ENCODE peak calls at places on chromosome 16, in seven cellular contexts. One of them, this sample, is unnamed.

GRCh38 chr16:88857728-88858339 is 907 bp downstream of the TRAPPC2L start:
- DNase-seq in esophagus squamous epithelium: no peak
- DNase-seq in kidney: peak
- DNase-seq in AG04449: peak
- DNase-seq in heart left ventricle: peak
- DNase-seq in CD4-positive, alpha-beta memory T cell: peak
- DNase-seq in GM23248: peak
- DNase-seq in this sample: no peak

GRCh38 chr16:57758331-57759117 is 23.0 kb downstream of the KATNB1 start:
- DNase-seq in esophagus squamous epithelium: no peak
- DNase-seq in kidney: peak
- DNase-seq in AG04449: no peak
- DNase-seq in heart left ventricle: peak
- DNase-seq in CD4-positive, alpha-beta memory T cell: no peak
- DNase-seq in GM23248: no peak
- DNase-seq in this sample: peak

GRCh38 chr16:77660311-77660710 is 62.0 kb upstream of the NUDT7 start:
- DNase-seq in esophagus squamous epithelium: no peak
- DNase-seq in kidney: no peak
- DNase-seq in AG04449: no peak
- DNase-seq in heart left ventricle: no peak
- DNase-seq in CD4-positive, alpha-beta memory T cell: no peak
- DNase-seq in GM23248: peak
- DNase-seq in this sample: no peak

GRCh38 chr16:68823401-68823800 is 19.9 kb upstream of the TANGO6 start:
- DNase-seq in esophagus squamous epithelium: no peak
- DNase-seq in kidney: no peak
- DNase-seq in AG04449: peak
- DNase-seq in heart left ventricle: no peak
- DNase-seq in CD4-positive, alpha-beta memory T cell: no peak
- DNase-seq in GM23248: peak
- DNase-seq in this sample: no peak

GRCh38 chr16:85363427-85363826 is 249.7 kb upstream of the GSE1 start:
- DNase-seq in esophagus squamous epithelium: no peak
- DNase-seq in kidney: no peak
- DNase-seq in AG04449: no peak
- DNase-seq in heart left ventricle: no peak
- DNase-seq in CD4-positive, alpha-beta memory T cell: no peak
- DNase-seq in GM23248: no peak
- DNase-seq in this sample: no peak

GRCh38 chr16:47779201-47780016 is 318.3 kb downstream of the PHKB start:
- DNase-seq in esophagus squamous epithelium: no peak
- DNase-seq in kidney: peak
- DNase-seq in AG04449: no peak
- DNase-seq in heart left ventricle: no peak
- DNase-seq in CD4-positive, alpha-beta memory T cell: peak
- DNase-seq in GM23248: peak
- DNase-seq in this sample: no peak

GRCh38 chr16:23391381-23392222 is 61.4 kb downstream of the COG7 start:
- DNase-seq in esophagus squamous epithelium: no peak
- DNase-seq in kidney: peak
- DNase-seq in AG04449: no peak
- DNase-seq in heart left ventricle: no peak
- DNase-seq in CD4-positive, alpha-beta memory T cell: no peak
- DNase-seq in GM23248: no peak
- DNase-seq in this sample: no peak

GRCh38 chr16:3963203-3963602 is 82.7 kb upstream of the CREBBP start:
- DNase-seq in esophagus squamous epithelium: no peak
- DNase-seq in kidney: peak
- DNase-seq in AG04449: no peak
- DNase-seq in heart left ventricle: no peak
- DNase-seq in CD4-positive, alpha-beta memory T cell: peak
- DNase-seq in GM23248: peak
- DNase-seq in this sample: no peak

GRCh38 chr16:74297296-74297665 is 667 bp downstream of the PSMD7 start:
- DNase-seq in esophagus squamous epithelium: no peak
- DNase-seq in kidney: no peak
- DNase-seq in AG04449: no peak
- DNase-seq in heart left ventricle: no peak
- DNase-seq in CD4-positive, alpha-beta memory T cell: peak
- DNase-seq in GM23248: peak
- DNase-seq in this sample: no peak

GRCh38 chr16:27367463-27368357 is 34.3 kb upstream of the IL21R start:
- DNase-seq in esophagus squamous epithelium: peak
- DNase-seq in kidney: peak
- DNase-seq in AG04449: no peak
- DNase-seq in heart left ventricle: peak
- DNase-seq in CD4-positive, alpha-beta memory T cell: peak
- DNase-seq in GM23248: peak
- DNase-seq in this sample: no peak

GRCh38 chr16:84323626-84324025 is 28.9 kb downstream of the WFDC1 start:
- DNase-seq in esophagus squamous epithelium: no peak
- DNase-seq in kidney: no peak
- DNase-seq in AG04449: no peak
- DNase-seq in heart left ventricle: no peak
- DNase-seq in CD4-positive, alpha-beta memory T cell: no peak
- DNase-seq in GM23248: peak
- DNase-seq in this sample: no peak

GRCh38 chr16:53224932-53225533 is 170.2 kb downstream of the CHD9 start:
- DNase-seq in esophagus squamous epithelium: no peak
- DNase-seq in kidney: no peak
- DNase-seq in AG04449: no peak
- DNase-seq in heart left ventricle: no peak
- DNase-seq in CD4-positive, alpha-beta memory T cell: no peak
- DNase-seq in GM23248: peak
- DNase-seq in this sample: no peak

GRCh38 chr16:69474447-69474846 is 50.0 kb downstream of the CYB5B start:
- DNase-seq in esophagus squamous epithelium: no peak
- DNase-seq in kidney: no peak
- DNase-seq in AG04449: no peak
- DNase-seq in heart left ventricle: no peak
- DNase-seq in CD4-positive, alpha-beta memory T cell: no peak
- DNase-seq in GM23248: no peak
- DNase-seq in this sample: no peak

GRCh38 chr16:77171750-77172635 is 19.0 kb upstream of the MON1B start:
- DNase-seq in esophagus squamous epithelium: no peak
- DNase-seq in kidney: no peak
- DNase-seq in AG04449: peak
- DNase-seq in heart left ventricle: no peak
- DNase-seq in CD4-positive, alpha-beta memory T cell: peak
- DNase-seq in GM23248: peak
- DNase-seq in this sample: no peak

GRCh38 chr16:70018254-70018653 is 67.1 kb downstream of the CLEC18A start:
- DNase-seq in esophagus squamous epithelium: no peak
- DNase-seq in kidney: no peak
- DNase-seq in AG04449: no peak
- DNase-seq in heart left ventricle: no peak
- DNase-seq in CD4-positive, alpha-beta memory T cell: peak
- DNase-seq in GM23248: peak
- DNase-seq in this sample: no peak

GRCh38 chr16:88393034-88393433 is 10.3 kb downstream of the ZNF469 start:
- DNase-seq in esophagus squamous epithelium: no peak
- DNase-seq in kidney: no peak
- DNase-seq in AG04449: no peak
- DNase-seq in heart left ventricle: peak
- DNase-seq in CD4-positive, alpha-beta memory T cell: no peak
- DNase-seq in GM23248: no peak
- DNase-seq in this sample: no peak

GRCh38 chr16:85253127-85253941 is 141.1 kb upstream of the CIBAR2 start:
- DNase-seq in esophagus squamous epithelium: no peak
- DNase-seq in kidney: no peak
- DNase-seq in AG04449: no peak
- DNase-seq in heart left ventricle: peak
- DNase-seq in CD4-positive, alpha-beta memory T cell: peak
- DNase-seq in GM23248: peak
- DNase-seq in this sample: no peak

GRCh38 chr16:85650864-85651811 is 37.6 kb downstream of the GINS2 start:
- DNase-seq in esophagus squamous epithelium: no peak
- DNase-seq in kidney: peak
- DNase-seq in AG04449: no peak
- DNase-seq in heart left ventricle: no peak
- DNase-seq in CD4-positive, alpha-beta memory T cell: no peak
- DNase-seq in GM23248: no peak
- DNase-seq in this sample: no peak

GRCh38 chr16:73166394-73166971 is 118.6 kb upstream of the ZFHX3 start:
- DNase-seq in esophagus squamous epithelium: no peak
- DNase-seq in kidney: no peak
- DNase-seq in AG04449: no peak
- DNase-seq in heart left ventricle: no peak
- DNase-seq in CD4-positive, alpha-beta memory T cell: no peak
- DNase-seq in GM23248: no peak
- DNase-seq in this sample: no peak

GRCh38 chr16:27181020-27181419 is 22.3 kb upstream of the KDM8 start:
- DNase-seq in esophagus squamous epithelium: no peak
- DNase-seq in kidney: no peak
- DNase-seq in AG04449: no peak
- DNase-seq in heart left ventricle: no peak
- DNase-seq in CD4-positive, alpha-beta memory T cell: no peak
- DNase-seq in GM23248: no peak
- DNase-seq in this sample: no peak

GRCh38 chr16:3980311-3981111 is 100.0 kb upstream of the CREBBP start:
- DNase-seq in esophagus squamous epithelium: no peak
- DNase-seq in kidney: peak
- DNase-seq in AG04449: peak
- DNase-seq in heart left ventricle: no peak
- DNase-seq in CD4-positive, alpha-beta memory T cell: no peak
- DNase-seq in GM23248: peak
- DNase-seq in this sample: no peak

GRCh38 chr16:76541062-76541461 is 263.9 kb downstream of the CNTNAP4 start:
- DNase-seq in esophagus squamous epithelium: no peak
- DNase-seq in kidney: no peak
- DNase-seq in AG04449: no peak
- DNase-seq in heart left ventricle: no peak
- DNase-seq in CD4-positive, alpha-beta memory T cell: no peak
- DNase-seq in GM23248: no peak
- DNase-seq in this sample: no peak

GRCh38 chr16:30741461-30741914 is 6.7 kb upstream of the PHKG2 start:
- DNase-seq in esophagus squamous epithelium: no peak
- DNase-seq in kidney: peak
- DNase-seq in AG04449: peak
- DNase-seq in heart left ventricle: no peak
- DNase-seq in CD4-positive, alpha-beta memory T cell: no peak
- DNase-seq in GM23248: peak
- DNase-seq in this sample: peak
- H3K4me3 ChIP-seq in esophagus squamous epithelium: peak
- H3K4me3 ChIP-seq in kidney: no peak
- H3K4me3 ChIP-seq in AG04449: no peak
- H3K4me3 ChIP-seq in heart left ventricle: no peak
- H3K4me3 ChIP-seq in CD4-positive, alpha-beta memory T cell: no peak
- H3K4me3 ChIP-seq in GM23248: no peak
- H3K4me3 ChIP-seq in this sample: peak

GRCh38 chr16:51523400-51523799 is 372.3 kb upstream of the SALL1 start:
- DNase-seq in esophagus squamous epithelium: no peak
- DNase-seq in kidney: no peak
- DNase-seq in AG04449: no peak
- DNase-seq in heart left ventricle: no peak
- DNase-seq in CD4-positive, alpha-beta memory T cell: no peak
- DNase-seq in GM23248: peak
- DNase-seq in this sample: no peak

GRCh38 chr16:51522902-51523301 is 371.8 kb upstream of the SALL1 start:
- DNase-seq in esophagus squamous epithelium: no peak
- DNase-seq in kidney: no peak
- DNase-seq in AG04449: no peak
- DNase-seq in heart left ventricle: no peak
- DNase-seq in CD4-positive, alpha-beta memory T cell: no peak
- DNase-seq in GM23248: no peak
- DNase-seq in this sample: no peak

GRCh38 chr16:51526622-51527021 is 375.6 kb upstream of the SALL1 start:
- DNase-seq in esophagus squamous epithelium: no peak
- DNase-seq in kidney: no peak
- DNase-seq in AG04449: no peak
- DNase-seq in heart left ventricle: no peak
- DNase-seq in CD4-positive, alpha-beta memory T cell: no peak
- DNase-seq in GM23248: no peak
- DNase-seq in this sample: no peak

GRCh38 chr16:51524555-51525373 is 373.7 kb upstream of the SALL1 start:
- DNase-seq in esophagus squamous epithelium: no peak
- DNase-seq in kidney: no peak
- DNase-seq in AG04449: no peak
- DNase-seq in heart left ventricle: no peak
- DNase-seq in CD4-positive, alpha-beta memory T cell: no peak
- DNase-seq in GM23248: peak
- DNase-seq in this sample: no peak

GRCh38 chr16:51524070-51524469 is 373.0 kb upstream of the SALL1 start:
- DNase-seq in esophagus squamous epithelium: no peak
- DNase-seq in kidney: no peak
- DNase-seq in AG04449: no peak
- DNase-seq in heart left ventricle: no peak
- DNase-seq in CD4-positive, alpha-beta memory T cell: no peak
- DNase-seq in GM23248: no peak
- DNase-seq in this sample: no peak
- H3K4me3 ChIP-seq in esophagus squamous epithelium: no peak
- H3K4me3 ChIP-seq in kidney: no peak
- H3K4me3 ChIP-seq in AG04449: no peak
- H3K4me3 ChIP-seq in heart left ventricle: no peak
- H3K4me3 ChIP-seq in CD4-positive, alpha-beta memory T cell: no peak
- H3K4me3 ChIP-seq in GM23248: no peak
- H3K4me3 ChIP-seq in this sample: no peak

GRCh38 chr16:65532846-65533245 is 411.0 kb upstream of the CDH11 start:
- DNase-seq in esophagus squamous epithelium: no peak
- DNase-seq in kidney: no peak
- DNase-seq in AG04449: no peak
- DNase-seq in heart left ventricle: no peak
- DNase-seq in CD4-positive, alpha-beta memory T cell: no peak
- DNase-seq in GM23248: no peak
- DNase-seq in this sample: no peak

GRCh38 chr16:65531475-65531874 is 409.6 kb upstream of the CDH11 start:
- DNase-seq in esophagus squamous epithelium: no peak
- DNase-seq in kidney: no peak
- DNase-seq in AG04449: no peak
- DNase-seq in heart left ventricle: no peak
- DNase-seq in CD4-positive, alpha-beta memory T cell: no peak
- DNase-seq in GM23248: no peak
- DNase-seq in this sample: no peak

GRCh38 chr16:65537336-65537735 is 415.5 kb upstream of the CDH11 start:
- DNase-seq in esophagus squamous epithelium: no peak
- DNase-seq in kidney: no peak
- DNase-seq in AG04449: no peak
- DNase-seq in heart left ventricle: no peak
- DNase-seq in CD4-positive, alpha-beta memory T cell: no peak
- DNase-seq in GM23248: peak
- DNase-seq in this sample: no peak

GRCh38 chr16:65534121-65534528 is 412.3 kb upstream of the CDH11 start:
- DNase-seq in esophagus squamous epithelium: no peak
- DNase-seq in kidney: no peak
- DNase-seq in AG04449: no peak
- DNase-seq in heart left ventricle: no peak
- DNase-seq in CD4-positive, alpha-beta memory T cell: no peak
- DNase-seq in GM23248: peak
- DNase-seq in this sample: no peak

GRCh38 chr16:65532218-65532617 is 410.4 kb upstream of the CDH11 start:
- DNase-seq in esophagus squamous epithelium: no peak
- DNase-seq in kidney: no peak
- DNase-seq in AG04449: no peak
- DNase-seq in heart left ventricle: no peak
- DNase-seq in CD4-positive, alpha-beta memory T cell: no peak
- DNase-seq in GM23248: peak
- DNase-seq in this sample: no peak
- H3K4me3 ChIP-seq in esophagus squamous epithelium: no peak
- H3K4me3 ChIP-seq in kidney: peak
- H3K4me3 ChIP-seq in AG04449: peak
- H3K4me3 ChIP-seq in heart left ventricle: peak
- H3K4me3 ChIP-seq in CD4-positive, alpha-beta memory T cell: no peak
- H3K4me3 ChIP-seq in GM23248: peak
- H3K4me3 ChIP-seq in this sample: no peak

GRCh38 chr16:50680907-50681885 is at the start of gene SNX20:
- DNase-seq in esophagus squamous epithelium: no peak
- DNase-seq in kidney: peak
- DNase-seq in AG04449: no peak
- DNase-seq in heart left ventricle: no peak
- DNase-seq in CD4-positive, alpha-beta memory T cell: peak
- DNase-seq in GM23248: no peak
- DNase-seq in this sample: peak
- H3K4me3 ChIP-seq in esophagus squamous epithelium: no peak
- H3K4me3 ChIP-seq in kidney: no peak
- H3K4me3 ChIP-seq in AG04449: no peak
- H3K4me3 ChIP-seq in heart left ventricle: peak
- H3K4me3 ChIP-seq in CD4-positive, alpha-beta memory T cell: peak
- H3K4me3 ChIP-seq in GM23248: no peak
- H3K4me3 ChIP-seq in this sample: no peak

This sample was measured in RWPE2.